ENCODE peak calls at places on chromosomes 3 and 15, in ten cellular contexts. One of them, this sample, is unnamed.

GRCh38 chr3:55622116-55622515 is 135.0 kb upstream of the WNT5A start:
- DNase-seq in lung: no peak
- DNase-seq in body of pancreas: no peak
- DNase-seq in heart right ventricle: no peak
- DNase-seq in hepatocyte: no peak
- DNase-seq in adipocyte: peak; percentile 53
- DNase-seq in mesendoderm: no peak
- DNase-seq in CD4-positive, CD25-positive, alpha-beta regulatory T cell: no peak
- DNase-seq in psoas muscle: no peak
- DNase-seq in heart left ventricle: no peak
- DNase-seq in this sample: no peak

GRCh38 chr3:112982710-112983109 is 7.8 kb upstream of the CD200R1 start:
- DNase-seq in hepatocyte: no peak
- DNase-seq in mesendoderm: no peak
- DNase-seq in psoas muscle: no peak
- DNase-seq in CD4-positive, CD25-positive, alpha-beta regulatory T cell: no peak
- DNase-seq in adipocyte: no peak
- DNase-seq in heart right ventricle: no peak
- DNase-seq in heart left ventricle: no peak
- DNase-seq in body of pancreas: no peak
- DNase-seq in lung: no peak
- DNase-seq in this sample: no peak

GRCh38 chr3:38828681-38829080 is 12.7 kb upstream of the SCN10A start:
- DNase-seq in heart right ventricle: no peak
- DNase-seq in body of pancreas: no peak
- DNase-seq in heart left ventricle: no peak
- DNase-seq in mesendoderm: no peak
- DNase-seq in CD4-positive, CD25-positive, alpha-beta regulatory T cell: no peak
- DNase-seq in adipocyte: no peak
- DNase-seq in hepatocyte: no peak
- DNase-seq in lung: no peak
- DNase-seq in psoas muscle: no peak
- DNase-seq in this sample: no peak

GRCh38 chr15:78859971-78860733 is 12.5 kb upstream of the MORF4L1 start:
- DNase-seq in lung: peak; percentile 83
- DNase-seq in psoas muscle: peak; percentile 74
- DNase-seq in hepatocyte: peak; percentile 90
- DNase-seq in body of pancreas: peak; percentile 91
- DNase-seq in heart right ventricle: peak; percentile 55
- DNase-seq in heart left ventricle: peak; percentile 64
- DNase-seq in adipocyte: peak; percentile 91
- DNase-seq in CD4-positive, CD25-positive, alpha-beta regulatory T cell: peak; percentile 68
- DNase-seq in mesendoderm: peak; percentile 95
- DNase-seq in this sample: peak; percentile 81

GRCh38 chr3:51971350-51971749 is 2.5 kb downstream of the ABHD14B start:
- DNase-seq in adipocyte: no peak
- DNase-seq in hepatocyte: no peak
- DNase-seq in heart left ventricle: no peak
- DNase-seq in CD4-positive, CD25-positive, alpha-beta regulatory T cell: no peak
- DNase-seq in body of pancreas: no peak
- DNase-seq in psoas muscle: no peak
- DNase-seq in lung: no peak
- DNase-seq in mesendoderm: no peak
- DNase-seq in heart right ventricle: no peak
- DNase-seq in this sample: no peak

GRCh38 chr15:71391421-71392047 is 276.3 kb downstream of the THSD4 start:
- DNase-seq in heart left ventricle: no peak
- DNase-seq in lung: no peak
- DNase-seq in hepatocyte: no peak
- DNase-seq in heart right ventricle: no peak
- DNase-seq in CD4-positive, CD25-positive, alpha-beta regulatory T cell: no peak
- DNase-seq in psoas muscle: no peak
- DNase-seq in mesendoderm: no peak
- DNase-seq in body of pancreas: peak; percentile 76
- DNase-seq in adipocyte: no peak
- DNase-seq in this sample: no peak

GRCh38 chr3:46695962-46696922 is 2.8 kb upstream of the ALS2CL start:
- DNase-seq in lung: no peak
- DNase-seq in heart right ventricle: peak; percentile 78
- DNase-seq in heart left ventricle: peak; percentile 89
- DNase-seq in CD4-positive, CD25-positive, alpha-beta regulatory T cell: no peak
- DNase-seq in hepatocyte: peak; percentile 54
- DNase-seq in body of pancreas: peak; percentile 41
- DNase-seq in mesendoderm: no peak
- DNase-seq in psoas muscle: peak; percentile 65
- DNase-seq in adipocyte: peak; percentile 22
- DNase-seq in this sample: no peak

GRCh38 chr3:11431319-11431718 is 159.1 kb downstream of the ATG7 start:
- DNase-seq in psoas muscle: no peak
- DNase-seq in heart left ventricle: no peak
- DNase-seq in adipocyte: no peak
- DNase-seq in body of pancreas: no peak
- DNase-seq in hepatocyte: no peak
- DNase-seq in lung: no peak
- DNase-seq in mesendoderm: no peak
- DNase-seq in CD4-positive, CD25-positive, alpha-beta regulatory T cell: no peak
- DNase-seq in heart right ventricle: no peak
- DNase-seq in this sample: no peak

DNA sequence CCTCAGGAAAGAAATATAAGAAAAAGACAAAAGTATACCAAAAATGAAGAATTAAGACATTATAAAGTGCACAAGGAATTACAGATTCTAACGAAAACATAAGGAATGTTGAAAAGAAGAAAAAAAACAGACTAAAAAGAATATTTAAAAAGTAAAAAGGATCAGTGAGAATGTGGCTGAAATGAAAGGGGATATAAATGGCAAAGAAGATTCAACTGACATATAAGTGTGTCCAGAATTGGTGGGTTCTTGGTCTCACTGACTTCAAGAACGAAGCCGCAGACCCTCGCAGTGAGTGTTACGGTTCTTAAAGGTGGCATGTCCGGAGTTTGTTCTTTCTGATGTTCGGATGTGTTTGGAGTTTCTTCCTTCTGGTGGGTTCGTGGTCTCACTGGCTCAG is 44.8 kb downstream of the DCBLD2 start:
- DNase-seq in CD4-positive, CD25-positive, alpha-beta regulatory T cell: no peak
- DNase-seq in hepatocyte: no peak
- DNase-seq in lung: no peak
- DNase-seq in adipocyte: no peak
- DNase-seq in heart right ventricle: no peak
- DNase-seq in body of pancreas: no peak
- DNase-seq in psoas muscle: no peak
- DNase-seq in heart left ventricle: no peak
- DNase-seq in mesendoderm: no peak
- DNase-seq in this sample: no peak
- H3K36me3 ChIP-seq in CD4-positive, CD25-positive, alpha-beta regulatory T cell: no peaks in the 10 kb centered on the region
- H3K36me3 ChIP-seq in hepatocyte: no peaks in the 10 kb centered on the region
- H3K36me3 ChIP-seq in lung: peaks cover 8% of the 10 kb centered on the region
- H3K36me3 ChIP-seq in adipocyte: peaks cover 6% of the 10 kb centered on the region
- H3K36me3 ChIP-seq in heart right ventricle: no peaks in the 10 kb centered on the region
- H3K36me3 ChIP-seq in body of pancreas: no peaks in the 10 kb centered on the region
- H3K36me3 ChIP-seq in psoas muscle: no peaks in the 10 kb centered on the region
- H3K36me3 ChIP-seq in heart left ventricle: no peaks in the 10 kb centered on the region
- H3K36me3 ChIP-seq in mesendoderm: no peaks in the 10 kb centered on the region
- H3K36me3 ChIP-seq in this sample: no peaks in the 10 kb centered on the region

DNA sequence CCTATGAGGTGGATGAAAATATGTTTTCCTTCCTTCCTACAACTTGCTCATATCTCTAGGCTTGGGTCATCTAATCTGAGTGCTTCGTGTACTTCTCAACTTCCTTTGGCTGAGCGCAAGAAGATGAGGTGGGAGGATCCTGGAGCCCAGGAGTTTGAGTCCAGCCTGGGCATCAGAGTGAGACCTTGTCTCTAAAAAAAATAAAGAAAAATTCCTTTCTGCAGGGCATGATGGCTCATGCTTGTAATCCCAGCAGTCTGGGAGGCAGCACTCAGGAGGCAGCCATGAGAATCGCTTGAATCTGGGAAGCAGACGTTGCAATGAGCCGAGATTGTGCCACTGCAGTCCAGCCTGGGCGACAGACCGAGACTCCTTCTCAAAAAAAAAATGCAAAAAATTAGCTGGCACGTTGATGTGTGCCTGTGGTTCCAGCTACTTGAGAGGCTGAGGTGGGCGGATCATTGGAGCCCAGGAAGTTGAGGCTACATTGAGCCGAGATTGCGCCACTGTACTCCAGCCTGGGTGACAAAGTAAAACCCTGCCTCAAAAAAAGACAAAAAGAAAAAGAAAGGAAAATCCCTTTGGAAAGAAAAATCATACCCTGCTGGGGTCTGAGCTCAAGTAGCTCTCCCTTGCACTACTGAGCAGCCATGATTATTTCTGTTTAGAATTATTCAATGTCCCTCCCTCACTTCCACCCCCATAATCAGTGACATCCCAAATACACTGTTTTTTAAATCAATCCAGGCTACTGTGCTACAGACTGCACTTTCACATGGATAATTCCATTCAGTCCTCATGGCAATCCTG is 28.0 kb upstream of the RAB11A start:
- DNase-seq in heart right ventricle: no peak
- DNase-seq in heart left ventricle: no peak
- DNase-seq in CD4-positive, CD25-positive, alpha-beta regulatory T cell: no peak
- DNase-seq in lung: peak; percentile 66
- DNase-seq in psoas muscle: peak; percentile 21
- DNase-seq in adipocyte: no peak
- DNase-seq in mesendoderm: no peak
- DNase-seq in hepatocyte: no peak
- DNase-seq in body of pancreas: no peak
- DNase-seq in this sample: no peak
- H3K4me3 ChIP-seq in heart right ventricle: no peak overlapping the region
- H3K4me3 ChIP-seq in heart left ventricle: peak overlapping the region; percentile 19
- H3K4me3 ChIP-seq in CD4-positive, CD25-positive, alpha-beta regulatory T cell: no peak overlapping the region
- H3K4me3 ChIP-seq in lung: no peak overlapping the region
- H3K4me3 ChIP-seq in psoas muscle: no peak overlapping the region
- H3K4me3 ChIP-seq in adipocyte: peak overlapping the region; percentile 18
- H3K4me3 ChIP-seq in mesendoderm: no peak overlapping the region
- H3K4me3 ChIP-seq in hepatocyte: no peak overlapping the region
- H3K4me3 ChIP-seq in body of pancreas: no peak overlapping the region
- H3K4me3 ChIP-seq in this sample: no peak overlapping the region

GRCh38 chr15:51965691-51966090 is 5.9 kb downstream of the LEO1 start:
- DNase-seq in body of pancreas: no peak
- DNase-seq in lung: no peak
- DNase-seq in psoas muscle: no peak
- DNase-seq in adipocyte: no peak
- DNase-seq in CD4-positive, CD25-positive, alpha-beta regulatory T cell: no peak
- DNase-seq in heart right ventricle: no peak
- DNase-seq in mesendoderm: no peak
- DNase-seq in heart left ventricle: no peak
- DNase-seq in hepatocyte: no peak
- DNase-seq in this sample: no peak

GRCh38 chr15:51970132-51970817 is 1.3 kb downstream of the LEO1 start:
- DNase-seq in heart right ventricle: no peak
- DNase-seq in psoas muscle: no peak
- DNase-seq in body of pancreas: peak; percentile 15
- DNase-seq in heart left ventricle: no peak
- DNase-seq in mesendoderm: no peak
- DNase-seq in adipocyte: no peak
- DNase-seq in hepatocyte: no peak
- DNase-seq in lung: no peak
- DNase-seq in CD4-positive, CD25-positive, alpha-beta regulatory T cell: no peak
- DNase-seq in this sample: no peak

GRCh38 chr15:51969728-51970127 is 1.9 kb downstream of the LEO1 start:
- DNase-seq in CD4-positive, CD25-positive, alpha-beta regulatory T cell: no peak
- DNase-seq in adipocyte: peak; percentile 5
- DNase-seq in body of pancreas: no peak
- DNase-seq in hepatocyte: no peak
- DNase-seq in heart right ventricle: no peak
- DNase-seq in lung: no peak
- DNase-seq in heart left ventricle: no peak
- DNase-seq in psoas muscle: no peak
- DNase-seq in mesendoderm: no peak
- DNase-seq in this sample: no peak

GRCh38 chr15:51966192-51966591 is 5.4 kb downstream of the LEO1 start:
- DNase-seq in mesendoderm: no peak
- DNase-seq in CD4-positive, CD25-positive, alpha-beta regulatory T cell: no peak
- DNase-seq in psoas muscle: no peak
- DNase-seq in heart right ventricle: no peak
- DNase-seq in lung: no peak
- DNase-seq in hepatocyte: no peak
- DNase-seq in body of pancreas: no peak
- DNase-seq in heart left ventricle: no peak
- DNase-seq in adipocyte: no peak
- DNase-seq in this sample: no peak

GRCh38 chr15:51967583-51967982 is 4.0 kb downstream of the LEO1 start:
- DNase-seq in heart right ventricle: no peak
- DNase-seq in mesendoderm: no peak
- DNase-seq in hepatocyte: no peak
- DNase-seq in heart left ventricle: no peak
- DNase-seq in body of pancreas: no peak
- DNase-seq in psoas muscle: no peak
- DNase-seq in lung: no peak
- DNase-seq in CD4-positive, CD25-positive, alpha-beta regulatory T cell: no peak
- DNase-seq in adipocyte: no peak
- DNase-seq in this sample: no peak
- H3K36me3 ChIP-seq in heart right ventricle: no peaks in the 10 kb centered on the region
- H3K36me3 ChIP-seq in mesendoderm: peaks cover 2% of the 10 kb centered on the region
- H3K36me3 ChIP-seq in hepatocyte: no peaks in the 10 kb centered on the region
- H3K36me3 ChIP-seq in heart left ventricle: peaks cover 21% of the 10 kb centered on the region
- H3K36me3 ChIP-seq in body of pancreas: no peaks in the 10 kb centered on the region
- H3K36me3 ChIP-seq in psoas muscle: no peaks in the 10 kb centered on the region
- H3K36me3 ChIP-seq in lung: peaks cover 6% of the 10 kb centered on the region
- H3K36me3 ChIP-seq in CD4-positive, CD25-positive, alpha-beta regulatory T cell: peaks cover 4% of the 10 kb centered on the region
- H3K36me3 ChIP-seq in adipocyte: peaks cover 19% of the 10 kb centered on the region
- H3K36me3 ChIP-seq in this sample: peaks cover 4% of the 10 kb centered on the region

GRCh38 chr15:33473005-33473404 is 162.2 kb downstream of the RYR3 start:
- DNase-seq in hepatocyte: no peak
- DNase-seq in body of pancreas: no peak
- DNase-seq in adipocyte: no peak
- DNase-seq in heart left ventricle: no peak
- DNase-seq in mesendoderm: no peak
- DNase-seq in lung: no peak
- DNase-seq in CD4-positive, CD25-positive, alpha-beta regulatory T cell: no peak
- DNase-seq in heart right ventricle: no peak
- DNase-seq in psoas muscle: no peak
- DNase-seq in this sample: no peak
- H3K4me3 ChIP-seq in hepatocyte: no peak overlapping the region
- H3K4me3 ChIP-seq in body of pancreas: no peak overlapping the region
- H3K4me3 ChIP-seq in adipocyte: no peak overlapping the region
- H3K4me3 ChIP-seq in heart left ventricle: no peak overlapping the region
- H3K4me3 ChIP-seq in mesendoderm: no peak overlapping the region
- H3K4me3 ChIP-seq in lung: no peak overlapping the region
- H3K4me3 ChIP-seq in CD4-positive, CD25-positive, alpha-beta regulatory T cell: no peak overlapping the region
- H3K4me3 ChIP-seq in heart right ventricle: no peak overlapping the region
- H3K4me3 ChIP-seq in psoas muscle: no peak overlapping the region
- H3K4me3 ChIP-seq in this sample: no peak overlapping the region

This sample was measured in H7.